ENCODE peak calls at places on chromosomes 2 and 18, in four cellular contexts. Z, T, C and L are unnamed samples.

GRCh38 chr18:11002796-11003195 is 146.6 kb downstream of the PIEZO2 start:
- DNase-seq in Z (no peak), T (no peak), C (no peak), L (no peak)

GRCh38 chr2:6977095-6977777 is 60.0 kb downstream of the RNF144A start:
- DNase-seq in Z (no peak), T (no peak), C (peak; percentile 29), L (no peak)

GRCh38 chr2:143357956-143358355 is 228.7 kb downstream of the ARHGAP15 start:
- DNase-seq in Z (no peak), T (no peak), C (no peak), L (no peak)

GRCh38 chr18:22466608-22467390 is 49.1 kb upstream of the CTAGE1 start:
- DNase-seq in Z (no peak), T (no peak), C (peak; percentile 63), L (no peak)

GRCh38 chr2:199457147-199458016 is at the start of gene SATB2:
- DNase-seq in Z (peak; percentile 54), T (no peak), C (peak; percentile 19), L (no peak)

GRCh38 chr2:239528146-239528545 is 127.3 kb upstream of the HDAC4 start:
- DNase-seq in Z (no peak), T (no peak), C (no peak), L (no peak)

GRCh38 chr18:58218111-58218510 is 174.1 kb downstream of the NEDD4L start:
- DNase-seq in Z (no peak), T (no peak), C (no peak), L (no peak)

GRCh38 chr18:36012891-36013290 is 40.4 kb downstream of the RMP24 start:
- DNase-seq in Z (no peak), T (no peak), C (peak; percentile 73), L (no peak)

GRCh38 chr2:219996366-219996765 is 368.9 kb downstream of the SLC4A3 start:
- DNase-seq in Z (no peak), T (no peak), C (no peak), L (no peak)

GRCh38 chr2:236592821-236593220 is 23.2 kb downstream of the ACKR3 start:
- DNase-seq in Z (no peak), T (no peak), C (no peak), L (no peak)

GRCh38 chr18:54393648-54394294 is 36.1 kb downstream of the C18orf54 start:
- DNase-seq in Z (no peak), T (no peak), C (no peak), L (no peak)

GRCh38 chr2:227817940-227818568 is 4.4 kb downstream of the CCL20 start:
- DNase-seq in Z (peak; percentile 8), T (no peak), C (peak; percentile 100), L (peak; percentile 45)

GRCh38 chr18:78965260-78965659 is 14.4 kb upstream of the SALL3 start:
- DNase-seq in Z (no peak), T (no peak), C (no peak), L (no peak)

GRCh38 chr2:3742743-3743142 is 39.4 kb downstream of the DCDC2C start:
- DNase-seq in Z (no peak), T (no peak), C (no peak), L (no peak)

GRCh38 chr2:43269706-43270105 is 43.3 kb upstream of the ZFP36L2 start:
- DNase-seq in Z (no peak), T (no peak), C (peak; percentile 98), L (no peak)

GRCh38 chr2:113232730-113233129 is 46.0 kb downstream of the PAX8 start:
- DNase-seq in Z (no peak), T (no peak), C (no peak), L (no peak)

GRCh38 chr18:78735131-78736014 is 244.2 kb upstream of the SALL3 start:
- DNase-seq in Z (no peak), T (no peak), C (no peak), L (no peak)

GRCh38 chr18:28963481-28963880 is 786.6 kb upstream of the CDH2 start:
- DNase-seq in Z (no peak), T (no peak), C (no peak), L (no peak)

GRCh38 chr2:113208995-113209868 is 35.5 kb downstream of the PSD4 start:
- DNase-seq in Z (no peak), T (no peak), C (peak; percentile 27), L (no peak)

GRCh38 chr2:74850816-74851566 is 17.1 kb downstream of the HK2 start:
- DNase-seq in Z (no peak), T (no peak), C (peak; percentile 78), L (no peak)

GRCh38 chr2:119545076-119545475 is 827 bp downstream of the CFAP221 start:
- DNase-seq in Z (no peak), T (no peak), C (peak; percentile 89), L (no peak)

GRCh38 chr2:38572167-38572566 is 30.6 kb downstream of the HNRNPLL start:
- DNase-seq in Z (no peak), T (no peak), C (peak; percentile 98), L (no peak)

GRCh38 chr2:55618025-55618648 is 715 bp upstream of the PPP4R3B start:
- DNase-seq in Z (no peak), T (no peak), C (peak; percentile 16), L (no peak)

GRCh38 chr18:42086288-42086687 is 131.3 kb downstream of the PIK3C3 start:
- DNase-seq in Z (no peak), T (no peak), C (peak; percentile 63), L (no peak)

GRCh38 chr2:176827269-176827668 is 385.3 kb upstream of the HNRNPA3 start:
- DNase-seq in Z (no peak), T (no peak), C (no peak), L (peak; percentile 7)

GRCh38 chr2:145638675-145639074 is 1118.8 kb upstream of the ZEB2 start:
- DNase-seq in Z (peak; percentile 28), T (no peak), C (no peak), L (no peak)

GRCh38 chr2:98487806-98488189 is 43.1 kb downstream of the INPP4A start:
- DNase-seq in Z (peak; percentile 60), T (no peak), C (no peak), L (peak; percentile 92)

GRCh38 chr2:22952671-22953070 is 432.3 kb upstream of the KLHL29 start:
- DNase-seq in Z (no peak), T (no peak), C (no peak), L (no peak)

GRCh38 chr2:175579646-175580045 is 398.1 kb upstream of the ATP5MC3 start:
- DNase-seq in Z (no peak), T (no peak), C (no peak), L (no peak)

GRCh38 chr18:9630444-9630843 is 16.1 kb upstream of the PPP4R1 start:
- DNase-seq in Z (no peak), T (no peak), C (no peak), L (no peak)

GRCh38 chr2:221641181-221641871 is 69.2 kb upstream of the EPHA4 start:
- DNase-seq in Z (no peak), T (no peak), C (peak; percentile 91), L (no peak)

GRCh38 chr2:5093518-5093917 is 598.7 kb upstream of the SOX11 start:
- DNase-seq in Z (no peak), T (no peak), C (no peak), L (no peak)